ENCODE peak calls at places on chromosomes 3 and 15, in six cellular contexts. K is choroid plexus epithelial cell, B is astrocyte of the spinal cord, Y is foreskin fibroblast, G is neural progenitor cell, T is Peyer's patch. C is an unnamed sample.

GRCh38 chr3:105842943-105843342 is 25.9 kb downstream of the CBLB start:
- DNase-seq in B (no peak), G (no peak), Y (peak), T (no peak), K (peak), C (no peak)

GRCh38 chr3:132006605-132007204 is 28.1 kb downstream of the CPNE4 start:
- DNase-seq in Y (peak), G (peak), B (peak), T (no peak), K (peak), C (peak)

GRCh38 chr3:104992618-104993017 is 374.1 kb upstream of the ALCAM start:
- DNase-seq in G (peak), K (no peak), B (no peak), Y (peak), T (no peak), C (no peak)

GRCh38 chr3:22960326-22960984 is 242.7 kb upstream of the UBE2E2 start:
- DNase-seq in K (peak), G (peak), Y (peak), B (peak), T (no peak), C (peak)

GRCh38 chr3:64074091-64074490 is 50.8 kb upstream of the PSMD6 start:
- DNase-seq in B (no peak), G (no peak), Y (peak), K (peak), T (no peak), C (no peak)

GRCh38 chr3:160755776-160756304 is at the start of gene PPM1L:
- DNase-seq in Y (peak), B (peak), K (peak), G (peak), T (peak), C (peak)

GRCh38 chr3:13461169-13462124 is 18.7 kb upstream of the HDAC11 start:
- DNase-seq in K (peak), Y (peak), T (peak), G (peak), B (peak), C (peak)

GRCh38 chr3:41158947-41159346 is 40.4 kb upstream of the CTNNB1 start:
- DNase-seq in T (no peak), B (no peak), K (peak), Y (no peak), G (no peak), C (no peak)

GRCh38 chr3:62019906-62020305 is 353.4 kb downstream of the FEZF2 start:
- DNase-seq in B (no peak), Y (no peak), K (no peak), G (no peak), T (no peak), C (no peak)

GRCh38 chr3:481680-482079 is 285.1 kb downstream of the CHL1 start:
- DNase-seq in T (no peak), Y (no peak), K (peak), G (no peak), B (no peak), C (no peak)

GRCh38 chr15:43872416-43873020 is 45.7 kb downstream of the WDR76 start:
- DNase-seq in G (peak), T (no peak), K (peak), Y (peak), B (peak), C (peak)

GRCh38 chr3:167084566-167084965 is 295.5 kb downstream of the ZBBX start:
- DNase-seq in K (no peak), G (peak), T (no peak), Y (no peak), B (no peak), C (peak)

GRCh38 chr3:169379496-169380121 is 283.9 kb downstream of the MECOM start:
- DNase-seq in K (no peak), T (no peak), Y (no peak), B (no peak), G (no peak), C (no peak)

GRCh38 chr3:56923546-56924224 is 121.9 kb upstream of the ARHGEF3 start:
- DNase-seq in T (peak), G (no peak), B (peak), K (peak), Y (peak), C (no peak)

GRCh38 chr3:55823829-55824228 is 336.7 kb upstream of the WNT5A start:
- DNase-seq in B (no peak), Y (no peak), G (no peak), T (no peak), K (no peak), C (no peak)

GRCh38 chr3:15102256-15102655 is 3.3 kb upstream of the RBSN start:
- DNase-seq in K (no peak), T (no peak), B (no peak), G (no peak), Y (peak), C (no peak)

GRCh38 chr3:36991923-36992805 is 767 bp downstream of the EPM2AIP1 start:
- DNase-seq in T (no peak), G (peak), B (peak), K (peak), Y (peak), C (no peak)

GRCh38 chr3:41991399-41991798 is 29.5 kb upstream of the ULK4 start:
- DNase-seq in K (no peak), B (no peak), T (no peak), Y (no peak), G (no peak), C (no peak)

GRCh38 chr15:75533945-75534344 is 45.2 kb downstream of the PTPN9 start:
- DNase-seq in B (no peak), T (no peak), K (no peak), Y (no peak), G (no peak), C (no peak)

GRCh38 chr15:77778802-77779201 is 146.1 kb upstream of the LINGO1 start:
- DNase-seq in B (no peak), T (no peak), Y (no peak), K (no peak), G (no peak), C (no peak)

GRCh38 chr3:52843116-52843865 is 8.5 kb upstream of the MUSTN1 start:
- DNase-seq in T (no peak), Y (no peak), K (no peak), B (no peak), G (peak), C (no peak)

GRCh38 chr15:31077981-31078380 is 23.5 kb downstream of the TRPM1 start:
- DNase-seq in T (no peak), K (no peak), G (no peak), B (no peak), Y (no peak), C (no peak)

GRCh38 chr3:142926368-142926944 is 37.0 kb downstream of the PAQR9 start:
- DNase-seq in K (no peak), G (no peak), T (no peak), B (no peak), Y (no peak), C (no peak)

GRCh38 chr3:59812778-59813558 is 763.1 kb upstream of the CFAP20DC start:
- DNase-seq in T (no peak), G (peak), K (peak), B (no peak), Y (peak), C (no peak)

GRCh38 chr3:39415983-39416382 is 9.5 kb downstream of the RPSA start:
- DNase-seq in G (no peak), K (no peak), B (no peak), T (no peak), Y (peak), C (no peak)

GRCh38 chr3:66693461-66693912 is 192.7 kb upstream of the LRIG1 start:
- DNase-seq in B (peak), K (peak), T (no peak), G (no peak), Y (peak), C (no peak)

GRCh38 chr3:168165390-168166269 is 69.9 kb upstream of the GOLIM4 start:
- DNase-seq in T (peak), G (peak), K (peak), Y (peak), B (peak), C (peak)

GRCh38 chr3:182258538-182259177 is 534.6 kb upstream of the ATP11B start:
- DNase-seq in T (no peak), Y (peak), B (peak), K (peak), G (peak), C (no peak)

GRCh38 chr3:58271901-58272501 is 34.0 kb upstream of the RPP14 start:
- DNase-seq in K (peak), Y (peak), T (no peak), G (no peak), B (peak), C (no peak)

GRCh38 chr3:43017038-43017437 is 37.9 kb downstream of the GASK1A start:
- DNase-seq in K (no peak), B (no peak), Y (no peak), G (no peak), T (no peak), C (no peak)

GRCh38 chr3:112090899-112091586 is 4.9 kb downstream of the C3orf52 start:
- DNase-seq in B (no peak), T (no peak), Y (no peak), G (no peak), K (no peak), C (no peak)

GRCh38 chr3:4814302-4814903 is 164.8 kb upstream of the BHLHE40 start:
- DNase-seq in G (no peak), Y (no peak), B (peak), K (peak), T (no peak), C (no peak)

GRCh38 chr3:126117786-126118185 is 33.9 kb upstream of the SLC41A3 start:
- DNase-seq in B (no peak), Y (no peak), G (no peak), T (no peak), K (no peak), C (no peak)

DNA sequence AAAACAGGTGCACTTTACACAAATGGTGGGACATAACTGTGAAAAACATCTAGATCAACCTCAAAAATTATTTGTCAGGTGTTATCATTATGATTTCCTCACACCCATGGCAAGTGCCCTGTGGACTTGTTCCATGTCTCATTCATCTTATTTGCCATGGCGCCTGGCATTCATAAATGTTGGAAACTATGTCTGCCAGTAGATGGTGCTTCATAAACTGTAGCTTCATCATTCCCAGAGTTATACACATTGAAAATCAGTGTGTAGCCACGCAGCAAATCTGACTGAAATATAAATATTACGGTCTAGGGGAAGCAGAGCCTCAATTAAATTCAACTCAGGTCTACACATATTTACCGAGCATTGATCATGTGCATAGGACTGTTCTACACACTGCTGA is 90.7 kb downstream of the IMPG2 start:
- DNase-seq in G (no peak), B (no peak), Y (peak), T (no peak), K (peak), C (no peak)
- TF ChIP-seq CTCF in G (no peak), B (no peak), Y (peak), T (peak), K (peak), C (no peak)

GRCh38 chr3:47781685-47782537 is at the start of gene SMARCC1:
- DNase-seq in B (peak), G (peak), Y (peak), K (peak), T (peak), C (peak)
- TF ChIP-seq CTCF in B (no peak), G (no peak), Y (no peak), K (no peak), T (peak), C (no peak)

GRCh38 chr15:89888214-89888804 is 5.5 kb downstream of the AP3S2 start:
- DNase-seq in B (peak), K (peak), G (peak), T (no peak), Y (peak), C (no peak)
- TF ChIP-seq CTCF in B (peak), K (peak), G (peak), T (peak), Y (peak), C (peak)

GRCh38 chr15:71098920-71099319 is 16.4 kb upstream of the THSD4 start:
- DNase-seq in K (no peak), T (no peak), B (no peak), G (no peak), Y (no peak), C (no peak)
- TF ChIP-seq CTCF in K (peak), T (no peak), B (no peak), G (no peak), Y (no peak), C (no peak)

GRCh38 chr3:190019020-190019419 is 101.7 kb downstream of the P3H2 start:
- DNase-seq in T (no peak), B (no peak), K (no peak), G (no peak), Y (no peak), C (no peak)

GRCh38 chr3:190016966-190017365 is 103.7 kb downstream of the P3H2 start:
- DNase-seq in T (no peak), G (no peak), Y (no peak), B (no peak), K (no peak), C (no peak)

GRCh38 chr3:190018460-190018859 is 102.2 kb downstream of the P3H2 start:
- DNase-seq in G (no peak), T (no peak), Y (no peak), B (no peak), K (no peak), C (no peak)

GRCh38 chr3:190019840-190020239 is 100.9 kb downstream of the P3H2 start:
- DNase-seq in K (no peak), G (no peak), B (no peak), Y (no peak), T (no peak), C (no peak)

GRCh38 chr3:190017575-190018288 is 103.0 kb downstream of the P3H2 start:
- DNase-seq in K (peak), T (no peak), G (peak), B (peak), Y (peak), C (no peak)
- TF ChIP-seq CTCF in K (peak), T (peak), G (peak), B (peak), Y (peak), C (no peak)

GRCh38 chr3:190053919-190054672 is 66.6 kb downstream of the P3H2 start:
- DNase-seq in B (peak), Y (peak), G (no peak), T (no peak), K (peak), C (no peak)
- TF ChIP-seq CTCF in B (no peak), Y (no peak), G (no peak), T (no peak), K (peak), C (no peak)

C was measured in nephron progenitor cell.